ENCODE peak calls at places on chromosomes 11 and 22, in nine cellular contexts. S is endothelial cell, D is cardiac fibroblast, B is chondrocyte, A is stomach, Q is frontal cortex, W is neural crest cell, O is anterior cingulate cortex, I is astrocyte of the hippocampus. M is an unnamed sample.

GRCh38 chr11:92224394-92225205 is at the start of gene FAT3:
- DNase-seq in S (peak), D (peak), B (peak), A (no peak), Q (peak), W (peak), O (no peak), I (peak), M (no peak)

GRCh38 chr22:44815099-44816070 is 63.0 kb downstream of the ARHGAP8 start:
- DNase-seq in S (no peak), D (no peak), B (no peak), A (no peak), Q (no peak), W (no peak), O (no peak), I (no peak), M (no peak)

GRCh38 chr11:73184953-73185671 is 33.0 kb upstream of the P2RY2 start:
- DNase-seq in S (peak), D (peak), B (no peak), A (peak), Q (peak), W (peak), O (peak), I (peak), M (peak)

GRCh38 chr11:122327528-122327927 is 211.5 kb upstream of the BLID start:
- DNase-seq in S (no peak), D (no peak), B (no peak), A (no peak), Q (no peak), W (no peak), O (no peak), I (no peak), M (no peak)

GRCh38 chr22:46003271-46004091 is 26.5 kb upstream of the WNT7B start:
- DNase-seq in S (no peak), D (no peak), B (peak), A (no peak), Q (no peak), W (no peak), O (no peak), I (no peak), M (no peak)

GRCh38 chr11:95419915-95420314 is 188.9 kb upstream of the SESN3 start:
- DNase-seq in S (no peak), D (peak), B (no peak), A (no peak), Q (no peak), W (no peak), O (no peak), I (peak), M (peak)

GRCh38 chr11:118401880-118402590 is 629 bp downstream of the ATP5MG start:
- DNase-seq in S (no peak), D (peak), B (no peak), A (no peak), Q (no peak), W (no peak), O (no peak), I (peak), M (peak)

GRCh38 chr11:63756919-63757761 is 11.4 kb downstream of the ZFTA start:
- DNase-seq in S (no peak), D (no peak), B (no peak), A (no peak), Q (no peak), W (no peak), O (no peak), I (no peak), M (no peak)

GRCh38 chr11:74849525-74850391 is 99.1 kb downstream of the XRRA1 start:
- DNase-seq in S (no peak), D (peak), B (no peak), A (no peak), Q (no peak), W (no peak), O (no peak), I (peak), M (peak)

GRCh38 chr11:36130401-36130800 is 158.8 kb downstream of the COMMD9 start:
- DNase-seq in S (no peak), D (no peak), B (no peak), A (no peak), Q (no peak), W (no peak), O (no peak), I (peak), M (peak)

GRCh38 chr22:30210235-30210831 is 36.2 kb downstream of the LIF start:
- DNase-seq in S (no peak), D (peak), B (peak), A (peak), Q (peak), W (peak), O (no peak), I (peak), M (peak)

GRCh38 chr11:36002196-36002595 is 58.3 kb downstream of the LDLRAD3 start:
- DNase-seq in S (no peak), D (no peak), B (no peak), A (no peak), Q (peak), W (peak), O (peak), I (peak), M (no peak)

GRCh38 chr11:74702383-74703007 is 28.7 kb downstream of the CHRDL2 start:
- DNase-seq in S (peak), D (peak), B (no peak), A (peak), Q (peak), W (peak), O (peak), I (peak), M (peak)

GRCh38 chr11:32792948-32793475 is 1.4 kb downstream of the CCDC73 start:
- DNase-seq in S (peak), D (peak), B (no peak), A (peak), Q (peak), W (peak), O (peak), I (peak), M (peak)

GRCh38 chr11:2730323-2731284 is 30.8 kb upstream of the KCNQ1OT1 start:
- DNase-seq in S (no peak), D (peak), B (no peak), A (no peak), Q (no peak), W (no peak), O (peak), I (no peak), M (no peak)

GRCh38 chr11:64234840-64235379 is 526 bp downstream of the VEGFB start:
- DNase-seq in S (no peak), D (no peak), B (peak), A (peak), Q (no peak), W (no peak), O (no peak), I (peak), M (peak)

GRCh38 chr11:122074022-122074421 is 42.0 kb downstream of the BLID start:
- DNase-seq in S (no peak), D (no peak), B (no peak), A (no peak), Q (no peak), W (no peak), O (no peak), I (no peak), M (no peak)

GRCh38 chr22:20203142-20204099 is 52.6 kb upstream of the CCDC188 start:
- DNase-seq in S (no peak), D (no peak), B (no peak), A (peak), Q (no peak), W (peak), O (no peak), I (peak), M (no peak)

M was measured in MCF 10A.